ENCODE peak calls at places on chromosomes 4 and X, in nine cellular contexts. G is cardiac fibroblast; E is psoas muscle; D is DND-41; M is kidney epithelial cell; Z is mesenchymal stem cell; R is ovary; K is CD4-positive, CD25-positive, alpha-beta regulatory T cell; X is fibroblast of lung. S is an unnamed sample.

GRCh38 chrX:125757794-125758564 is 408.1 kb downstream of the DCAF12L2 start:
- DNase-seq in G (no peak), E (peak), D (no peak), M (no peak), Z (no peak), R (no peak), K (no peak), X (no peak), S (no peak)

GRCh38 chr4:55993994-55994657 is 45.4 kb downstream of the CEP135 start:
- DNase-seq in G (no peak), E (no peak), D (no peak), M (no peak), Z (no peak), R (no peak), K (no peak), X (no peak), S (no peak)

GRCh38 chr4:68038272-68038671 is 75.0 kb upstream of the TMPRSS11A start:
- DNase-seq in G (no peak), E (no peak), D (no peak), M (no peak), Z (no peak), R (no peak), K (no peak), X (no peak), S (no peak)

GRCh38 chrX:155094468-155095061 is 23.3 kb downstream of the BRCC3 start:
- DNase-seq in G (peak), E (no peak), D (peak), M (no peak), Z (peak), R (no peak), K (peak), X (peak), S (no peak)

GRCh38 chr4:142238589-142238988 is 602.2 kb downstream of the IL15 start:
- DNase-seq in G (peak), E (no peak), D (no peak), M (no peak), Z (no peak), R (no peak), K (no peak), X (peak), S (no peak)

GRCh38 chr4:87041142-87041541 is 106.3 kb downstream of the AFF1 start:
- DNase-seq in G (peak), E (peak), D (no peak), M (no peak), Z (no peak), R (no peak), K (no peak), X (no peak), S (no peak)

GRCh38 chr4:83334425-83335241 is at the start of gene HPSE:
- DNase-seq in G (peak), E (peak), D (peak), M (peak), Z (peak), R (peak), K (peak), X (peak), S (peak)

GRCh38 chr4:16530688-16531635 is 304.7 kb upstream of the TAPT1 start:
- DNase-seq in G (peak), E (no peak), D (no peak), M (no peak), Z (peak), R (no peak), K (no peak), X (peak), S (no peak)

DNA sequence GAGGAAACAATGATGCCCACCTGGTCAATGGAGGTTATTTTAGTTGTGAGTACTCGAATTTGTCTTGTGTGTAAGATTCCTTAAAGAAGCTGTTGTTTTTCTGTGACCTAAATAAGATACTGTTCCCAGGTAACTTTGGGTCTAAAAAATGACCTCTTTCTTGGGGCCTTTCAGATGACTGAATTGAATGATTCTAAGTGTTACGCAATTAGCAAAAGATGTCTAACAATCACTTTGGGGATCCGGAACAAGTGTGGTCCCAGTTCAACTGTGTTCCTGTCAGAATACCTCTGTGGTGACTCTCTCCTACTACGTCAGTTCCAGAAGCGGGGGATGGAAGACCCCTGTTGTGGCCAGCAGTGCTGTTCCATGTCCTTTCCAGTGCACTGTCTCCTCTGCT is 99.4 kb downstream of the FRAS1 start:
- DNase-seq in G (no peak), E (no peak), D (no peak), M (no peak), Z (no peak), R (no peak), K (no peak), X (no peak), S (no peak)
- H3K4me3 ChIP-seq in G (no peak), E (no peak), D (no peak), M (no peak), Z (no peak), R (no peak), K (no peak), X (no peak), S (no peak)

GRCh38 chrX:153495362-153495751 is 577 bp downstream of the BGN start:
- DNase-seq in G (peak), E (peak), D (no peak), M (no peak), Z (no peak), R (peak), K (no peak), X (peak), S (no peak)

GRCh38 chrX:153494061-153494460 is 719 bp upstream of the BGN start:
- DNase-seq in G (no peak), E (peak), D (no peak), M (no peak), Z (peak), R (no peak), K (no peak), X (no peak), S (no peak)

GRCh38 chrX:153495903-153496629 is 1.3 kb downstream of the BGN start:
- DNase-seq in G (no peak), E (no peak), D (no peak), M (no peak), Z (no peak), R (no peak), K (no peak), X (no peak), S (no peak)

GRCh38 chrX:153493085-153493484 is 1.7 kb upstream of the BGN start:
- DNase-seq in G (no peak), E (no peak), D (no peak), M (no peak), Z (no peak), R (no peak), K (no peak), X (no peak), S (no peak)

GRCh38 chrX:153494541-153495361 is at the start of gene BGN:
- DNase-seq in G (peak), E (peak), D (no peak), M (no peak), Z (peak), R (peak), K (no peak), X (peak), S (no peak)
- H3K4me3 ChIP-seq in G (peak), E (peak), D (no peak), M (peak), Z (peak), R (peak), K (no peak), X (peak), S (no peak)

GRCh38 chr4:173508386-173509002 is 21.5 kb downstream of the HAND2 start:
- DNase-seq in G (no peak), E (no peak), D (no peak), M (no peak), Z (no peak), R (no peak), K (no peak), X (no peak), S (no peak)
- H3K4me3 ChIP-seq in G (no peak), E (no peak), D (no peak), M (no peak), Z (peak), R (no peak), K (peak), X (no peak), S (no peak)

GRCh38 chrX:74422576-74423288 is 1.4 kb downstream of the SLC16A2 start:
- DNase-seq in G (peak), E (peak), D (no peak), M (no peak), Z (peak), R (peak), K (no peak), X (peak), S (no peak)
- H3K4me3 ChIP-seq in G (peak), E (peak), D (no peak), M (peak), Z (peak), R (peak), K (no peak), X (peak), S (no peak)

GRCh38 chr4:153140294-153140693 is 63.9 kb upstream of the TRIM2 start:
- DNase-seq in G (no peak), E (no peak), D (no peak), M (no peak), Z (no peak), R (no peak), K (no peak), X (no peak), S (no peak)

GRCh38 chr4:153138736-153139135 is 65.5 kb upstream of the TRIM2 start:
- DNase-seq in G (no peak), E (no peak), D (no peak), M (no peak), Z (no peak), R (no peak), K (no peak), X (no peak), S (no peak)

GRCh38 chr4:153137168-153137567 is 67.1 kb upstream of the TRIM2 start:
- DNase-seq in G (peak), E (peak), D (no peak), M (no peak), Z (peak), R (peak), K (no peak), X (peak), S (no peak)

GRCh38 chr4:153141238-153141637 is 63.0 kb upstream of the TRIM2 start:
- DNase-seq in G (no peak), E (no peak), D (no peak), M (no peak), Z (no peak), R (no peak), K (no peak), X (no peak), S (no peak)

GRCh38 chr4:153137677-153138630 is 66.3 kb upstream of the TRIM2 start:
- DNase-seq in G (no peak), E (no peak), D (no peak), M (no peak), Z (no peak), R (no peak), K (no peak), X (no peak), S (no peak)
- H3K4me3 ChIP-seq in G (no peak), E (no peak), D (no peak), M (no peak), Z (no peak), R (no peak), K (no peak), X (no peak), S (no peak)

DNA sequence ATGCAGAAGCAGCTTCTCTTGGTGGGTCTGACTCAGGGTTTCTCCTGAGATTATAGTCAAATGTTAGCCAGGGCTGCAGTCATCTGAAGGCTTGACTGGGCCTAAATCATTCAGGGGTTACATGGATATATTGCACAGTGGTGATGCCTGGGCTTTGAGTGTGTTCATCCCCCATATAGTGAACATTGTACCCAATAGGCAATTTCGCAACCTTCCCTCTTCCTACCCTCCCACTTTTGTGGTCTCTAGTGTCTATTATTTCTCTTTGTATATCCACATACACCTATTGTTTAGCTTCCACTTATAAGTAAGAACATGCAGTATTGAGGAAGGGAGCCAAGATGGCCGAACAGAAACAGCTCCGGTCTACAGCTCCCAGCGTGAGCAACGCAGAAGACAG is 90.3 kb upstream of the CAMK2D start:
- DNase-seq in G (no peak), E (no peak), D (no peak), M (no peak), Z (no peak), R (no peak), K (no peak), X (no peak), S (no peak)
- H3K4me3 ChIP-seq in G (no peak), E (no peak), D (no peak), M (no peak), Z (no peak), R (no peak), K (no peak), X (no peak), S (no peak)

GRCh38 chrX:19912-20571 is 261.1 kb upstream of the PLCXD1 start:
- DNase-seq in G (peak), E (no peak), D (no peak), M (no peak), Z (peak), R (no peak), K (peak), X (no peak), S (no peak)
- H3K4me3 ChIP-seq in G (peak), E (peak), D (no peak), M (no peak), Z (no peak), R (peak), K (no peak), X (no peak), S (peak)

DNA sequence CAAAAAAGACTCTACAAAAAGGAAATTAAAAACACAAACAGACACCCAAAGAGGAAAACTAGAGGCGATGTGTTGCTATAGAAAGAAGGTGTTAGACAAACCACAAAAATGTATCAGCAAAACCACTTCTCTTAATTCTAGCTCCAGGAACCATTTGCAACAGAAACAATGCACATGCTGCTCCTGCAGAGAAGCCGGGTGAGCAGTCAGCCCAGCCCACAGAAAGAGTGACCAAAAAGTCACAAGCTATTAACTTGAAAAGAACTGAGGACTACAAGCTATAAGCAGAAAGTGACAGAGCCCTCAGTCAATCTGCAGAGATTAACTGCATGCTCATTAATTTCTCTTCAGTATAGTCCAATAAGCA is 96.2 kb upstream of the KLHL13 start:
- DNase-seq in G (no peak), E (no peak), D (no peak), M (no peak), Z (no peak), R (no peak), K (no peak), X (no peak), S (peak)
- H3K4me3 ChIP-seq in G (no peak), E (no peak), D (no peak), M (no peak), Z (no peak), R (no peak), K (no peak), X (no peak), S (no peak)

DNA sequence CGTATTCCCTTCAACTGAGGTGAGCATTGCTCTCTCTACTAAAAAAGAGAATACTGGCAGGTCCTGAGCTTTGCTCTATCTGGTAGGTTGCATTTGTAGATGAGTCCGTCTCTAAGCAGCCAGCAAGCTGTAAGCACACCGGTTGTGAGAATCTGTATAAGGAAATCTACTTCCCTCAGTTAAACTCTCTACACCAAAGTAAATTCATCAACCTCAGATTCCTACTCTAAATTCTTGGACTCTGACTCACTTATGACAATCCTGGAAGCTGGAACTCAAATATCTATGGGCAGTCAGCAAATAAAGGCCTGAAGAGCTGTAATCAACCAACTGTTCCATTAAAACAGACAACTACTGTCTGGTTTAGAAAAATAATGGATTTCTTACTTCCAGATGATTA is 37.9 kb downstream of the FAT1 start:
- DNase-seq in G (peak), E (no peak), D (no peak), M (peak), Z (peak), R (no peak), K (no peak), X (peak), S (no peak)
- H3K4me3 ChIP-seq in G (no peak), E (no peak), D (no peak), M (no peak), Z (no peak), R (no peak), K (no peak), X (no peak), S (no peak)

S was measured in Jurkat, Clone E6-1.